ENCODE peak calls at places on chromosomes 3 and 15, in four cellular contexts. B is EH, X is NAMALWA, D is anterior cingulate cortex. P is an unnamed sample.

GRCh38 chr15:32919749-32920414 is 202.1 kb downstream of the GREM1 start:
- DNase-seq in B (peak), X (peak), D (no peak), P (peak)

GRCh38 chr15:57091626-57092025 is 173.2 kb downstream of the TCF12 start:
- DNase-seq in B (no peak), X (no peak), D (no peak), P (no peak)

GRCh38 chr15:40238927-40239591 is at the start of gene PAK6:
- DNase-seq in B (peak), X (peak), D (no peak), P (peak)

GRCh38 chr3:43790476-43790875 is 99.7 kb downstream of the ABHD5 start:
- DNase-seq in B (no peak), X (no peak), D (no peak), P (no peak)

GRCh38 chr3:51715231-51716058 is 8.6 kb downstream of the GRM2 start:
- DNase-seq in B (no peak), X (no peak), D (no peak), P (no peak)

GRCh38 chr15:51335538-51335961 is 2.8 kb downstream of the CYP19A1 start:
- DNase-seq in B (no peak), X (peak), D (no peak), P (no peak)

GRCh38 chr3:154642066-154642619 is 212.2 kb upstream of the GPR149 start:
- DNase-seq in B (no peak), X (no peak), D (no peak), P (no peak)

GRCh38 chr15:67915374-67916050 is 75.7 kb upstream of the RNU6-1 start:
- DNase-seq in B (peak), X (no peak), D (peak), P (peak)

GRCh38 chr3:88626426-88627120 is 476.8 kb downstream of the C3orf38 start:
- DNase-seq in B (no peak), X (no peak), D (no peak), P (no peak)

GRCh38 chr3:43770426-43771103 is 79.8 kb downstream of the ABHD5 start:
- DNase-seq in B (peak), X (no peak), D (no peak), P (peak)

GRCh38 chr3:108008931-108009635 is 81.7 kb downstream of the CD47 start:
- DNase-seq in B (peak), X (peak), D (no peak), P (peak)

GRCh38 chr3:34363871-34364270 is 565.4 kb downstream of the PDCD6IP start:
- DNase-seq in B (no peak), X (no peak), D (no peak), P (no peak)

GRCh38 chr3:138849541-138849940 is 14.8 kb upstream of the PIK3CB start:
- DNase-seq in B (peak), X (peak), D (no peak), P (no peak)

GRCh38 chr3:144221771-144222170 is 250.1 kb downstream of the DIPK2A start:
- DNase-seq in B (no peak), X (no peak), D (no peak), P (no peak)

GRCh38 chr15:63345391-63345752 is 36.3 kb downstream of the CA12 start:
- DNase-seq in B (no peak), X (no peak), D (no peak), P (no peak)

P was measured in M059J.